ENCODE peak calls at places on chromosomes 3 and 15, in four cellular contexts. One of them, this sample, is unnamed.

GRCh38 chr3:49465269-49466034 is 4.6 kb upstream of the DAG1 start:
- DNase-seq in HCT116: no peak
- DNase-seq in H1: no peak
- DNase-seq in K562: peak
- DNase-seq in this sample: no peak

GRCh38 chr15:32828507-32829186 is 110.8 kb downstream of the GREM1 start:
- DNase-seq in HCT116: no peak
- DNase-seq in H1: no peak
- DNase-seq in K562: no peak
- DNase-seq in this sample: no peak

GRCh38 chr3:143001034-143001368 is 369 bp upstream of the U2SURP start:
- DNase-seq in HCT116: no peak
- DNase-seq in H1: no peak
- DNase-seq in K562: no peak
- DNase-seq in this sample: no peak

GRCh38 chr3:116618138-116618537 is 91.4 kb upstream of the TUSC7 start:
- DNase-seq in HCT116: no peak
- DNase-seq in H1: no peak
- DNase-seq in K562: no peak
- DNase-seq in this sample: no peak

GRCh38 chr3:135752851-135753250 is 212.7 kb upstream of the PPP2R3A start:
- DNase-seq in HCT116: no peak
- DNase-seq in H1: no peak
- DNase-seq in K562: no peak
- DNase-seq in this sample: no peak

GRCh38 chr15:80106051-80106450 is 46.6 kb downstream of the ZFAND6 start:
- DNase-seq in HCT116: no peak
- DNase-seq in H1: no peak
- DNase-seq in K562: no peak
- DNase-seq in this sample: no peak

GRCh38 chr3:177770821-177771220 is 573.5 kb upstream of the TBL1XR1 start:
- DNase-seq in HCT116: no peak
- DNase-seq in H1: no peak
- DNase-seq in K562: no peak
- DNase-seq in this sample: no peak

GRCh38 chr3:157447026-157447694 is 10.5 kb downstream of the PTX3 start:
- DNase-seq in HCT116: peak
- DNase-seq in H1: no peak
- DNase-seq in K562: no peak
- DNase-seq in this sample: no peak

GRCh38 chr15:78425643-78426042 is 12.4 kb upstream of the IREB2 start:
- DNase-seq in HCT116: no peak
- DNase-seq in H1: no peak
- DNase-seq in K562: no peak
- DNase-seq in this sample: no peak

GRCh38 chr3:933311-933710 is 159.5 kb upstream of the CNTN6 start:
- DNase-seq in HCT116: no peak
- DNase-seq in H1: no peak
- DNase-seq in K562: no peak
- DNase-seq in this sample: no peak

GRCh38 chr3:193788189-193788946 is 195.4 kb downstream of the OPA1 start:
- DNase-seq in HCT116: peak
- DNase-seq in H1: peak
- DNase-seq in K562: peak
- DNase-seq in this sample: peak

GRCh38 chr3:165753560-165753959 is 83.7 kb downstream of the BCHE start:
- DNase-seq in HCT116: no peak
- DNase-seq in H1: no peak
- DNase-seq in K562: no peak
- DNase-seq in this sample: no peak

GRCh38 chr15:93146196-93146595 is 57.2 kb upstream of the RGMA start:
- DNase-seq in HCT116: no peak
- DNase-seq in H1: no peak
- DNase-seq in K562: no peak
- DNase-seq in this sample: no peak

GRCh38 chr3:138051946-138052802 is 42.2 kb downstream of the CLDN18 start:
- DNase-seq in HCT116: peak
- DNase-seq in H1: no peak
- DNase-seq in K562: peak
- DNase-seq in this sample: no peak

GRCh38 chr3:14265246-14265962 is 86.8 kb downstream of the LSM3 start:
- DNase-seq in HCT116: no peak
- DNase-seq in H1: no peak
- DNase-seq in K562: peak
- DNase-seq in this sample: no peak

GRCh38 chr15:101258238-101259144 is 6.6 kb upstream of the CHSY1 start:
- DNase-seq in HCT116: peak
- DNase-seq in H1: peak
- DNase-seq in K562: peak
- DNase-seq in this sample: peak

GRCh38 chr3:64815195-64815627 is 127.4 kb upstream of the ADAMTS9 start:
- DNase-seq in HCT116: no peak
- DNase-seq in H1: no peak
- DNase-seq in K562: no peak
- DNase-seq in this sample: no peak

GRCh38 chr15:91939432-91939831 is 85.9 kb downstream of the SLCO3A1 start:
- DNase-seq in HCT116: no peak
- DNase-seq in H1: no peak
- DNase-seq in K562: no peak
- DNase-seq in this sample: no peak

GRCh38 chr3:174035317-174035886 is 637.9 kb downstream of the NLGN1 start:
- DNase-seq in HCT116: no peak
- DNase-seq in H1: no peak
- DNase-seq in K562: no peak
- DNase-seq in this sample: no peak

GRCh38 chr15:99385865-99386264 is 134.6 kb downstream of the LRRC28 start:
- DNase-seq in HCT116: no peak
- DNase-seq in H1: no peak
- DNase-seq in K562: peak
- DNase-seq in this sample: no peak

GRCh38 chr15:55221090-55222011 is 24.6 kb upstream of the RSL24D1 start:
- DNase-seq in HCT116: no peak
- DNase-seq in H1: no peak
- DNase-seq in K562: no peak
- DNase-seq in this sample: peak

GRCh38 chr15:68695061-68695595 is 116.3 kb downstream of the CORO2B start:
- DNase-seq in HCT116: no peak
- DNase-seq in H1: no peak
- DNase-seq in K562: no peak
- DNase-seq in this sample: no peak

GRCh38 chr3:124993462-124993861 is 58.9 kb upstream of the MUC13 start:
- DNase-seq in HCT116: no peak
- DNase-seq in H1: no peak
- DNase-seq in K562: no peak
- DNase-seq in this sample: no peak

GRCh38 chr15:36390491-36390890 is 188.9 kb upstream of the CDIN1 start:
- DNase-seq in HCT116: no peak
- DNase-seq in H1: no peak
- DNase-seq in K562: no peak
- DNase-seq in this sample: no peak

GRCh38 chr3:79651536-79652065 is 116.2 kb downstream of the ROBO1 start:
- DNase-seq in HCT116: no peak
- DNase-seq in H1: no peak
- DNase-seq in K562: no peak
- DNase-seq in this sample: no peak

GRCh38 chr3:11467875-11468274 is 175.8 kb downstream of the VGLL4 start:
- DNase-seq in HCT116: no peak
- DNase-seq in H1: no peak
- DNase-seq in K562: no peak
- DNase-seq in this sample: no peak

GRCh38 chr15:59553879-59554735 is 57.5 kb upstream of the GCNT3 start:
- DNase-seq in HCT116: no peak
- DNase-seq in H1: no peak
- DNase-seq in K562: no peak
- DNase-seq in this sample: no peak

GRCh38 chr3:178419078-178419477 is 117.2 kb upstream of the KCNMB2 start:
- DNase-seq in HCT116: no peak
- DNase-seq in H1: no peak
- DNase-seq in K562: no peak
- DNase-seq in this sample: no peak

GRCh38 chr15:58427987-58428386 is 3.8 kb upstream of the LIPC start:
- DNase-seq in HCT116: no peak
- DNase-seq in H1: no peak
- DNase-seq in K562: no peak
- DNase-seq in this sample: no peak

GRCh38 chr3:177714945-177715344 is 517.7 kb upstream of the TBL1XR1 start:
- DNase-seq in HCT116: no peak
- DNase-seq in H1: no peak
- DNase-seq in K562: no peak
- DNase-seq in this sample: no peak

GRCh38 chr3:184360834-184361531 is 422 bp downstream of the CLCN2 start:
- DNase-seq in HCT116: no peak
- DNase-seq in H1: no peak
- DNase-seq in K562: no peak
- DNase-seq in this sample: no peak

GRCh38 chr3:184360070-184360833 is 1.2 kb downstream of the CLCN2 start:
- DNase-seq in HCT116: no peak
- DNase-seq in H1: no peak
- DNase-seq in K562: no peak
- DNase-seq in this sample: no peak

GRCh38 chr3:184361932-184362667 is 590 bp downstream of the POLR2H start:
- DNase-seq in HCT116: peak
- DNase-seq in H1: peak
- DNase-seq in K562: peak
- DNase-seq in this sample: no peak

GRCh38 chr3:184362668-184363540 is 1.4 kb downstream of the POLR2H start:
- DNase-seq in HCT116: peak
- DNase-seq in H1: peak
- DNase-seq in K562: peak
- DNase-seq in this sample: peak

GRCh38 chr3:184361532-184361931 is at the start of the genes CLCN2 and POLR2H:
- DNase-seq in HCT116: no peak
- DNase-seq in H1: peak
- DNase-seq in K562: peak
- DNase-seq in this sample: no peak
- TF ChIP-seq EGR1 in HCT116: no peak
- TF ChIP-seq EGR1 in H1: peak
- TF ChIP-seq EGR1 in K562: no peak
- TF ChIP-seq EGR1 in this sample: no peak

GRCh38 chr3:103494512-103494911 is 1059.7 kb downstream of the ZPLD1 start:
- DNase-seq in HCT116: no peak
- DNase-seq in H1: no peak
- DNase-seq in K562: no peak
- DNase-seq in this sample: no peak

GRCh38 chr3:103495186-103495585 is 1060.4 kb downstream of the ZPLD1 start:
- DNase-seq in HCT116: no peak
- DNase-seq in H1: no peak
- DNase-seq in K562: no peak
- DNase-seq in this sample: no peak

GRCh38 chr3:103499967-103500366 is 1065.2 kb downstream of the ZPLD1 start:
- DNase-seq in HCT116: no peak
- DNase-seq in H1: no peak
- DNase-seq in K562: no peak
- DNase-seq in this sample: no peak

DNA sequence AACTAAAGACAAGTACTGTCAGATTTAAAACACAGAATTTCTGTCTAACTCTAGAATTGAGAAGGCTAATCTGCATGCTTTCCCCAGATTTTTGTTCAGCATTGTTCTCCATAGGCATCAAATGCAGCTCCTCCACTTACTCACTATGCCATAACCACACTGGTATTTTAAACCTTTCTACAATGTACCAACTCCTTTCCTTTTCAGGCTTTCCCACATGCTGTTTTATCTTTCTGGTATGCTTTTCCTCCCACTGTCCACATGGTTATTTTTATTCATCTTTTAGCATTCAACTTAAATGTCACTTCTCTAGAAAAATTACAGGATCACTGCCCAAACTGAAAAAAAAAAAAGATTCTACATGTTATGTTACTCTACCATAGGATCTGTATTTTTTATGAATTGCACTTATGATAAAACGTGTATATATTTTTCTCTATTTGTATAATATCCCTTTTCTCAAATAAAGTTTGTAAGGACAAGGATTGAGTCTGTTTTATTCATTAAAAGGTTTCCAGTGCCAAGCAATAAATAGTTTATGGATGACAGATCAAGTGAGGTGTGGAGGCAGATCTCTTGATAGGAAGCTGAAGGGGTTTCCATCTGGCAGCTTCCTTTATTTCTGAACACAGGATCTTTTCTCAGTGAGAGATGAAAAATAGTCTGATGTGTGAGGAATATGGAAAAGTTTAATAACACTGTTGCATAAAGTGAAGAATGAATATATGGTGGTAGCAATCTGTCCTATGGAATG is 1064.5 kb downstream of the ZPLD1 start:
- DNase-seq in HCT116: no peak
- DNase-seq in H1: no peak
- DNase-seq in K562: no peak
- DNase-seq in this sample: no peak
- TF ChIP-seq EGR1 in HCT116: no peak
- TF ChIP-seq EGR1 in H1: no peak
- TF ChIP-seq EGR1 in K562: no peak
- TF ChIP-seq EGR1 in this sample: no peak

DNA sequence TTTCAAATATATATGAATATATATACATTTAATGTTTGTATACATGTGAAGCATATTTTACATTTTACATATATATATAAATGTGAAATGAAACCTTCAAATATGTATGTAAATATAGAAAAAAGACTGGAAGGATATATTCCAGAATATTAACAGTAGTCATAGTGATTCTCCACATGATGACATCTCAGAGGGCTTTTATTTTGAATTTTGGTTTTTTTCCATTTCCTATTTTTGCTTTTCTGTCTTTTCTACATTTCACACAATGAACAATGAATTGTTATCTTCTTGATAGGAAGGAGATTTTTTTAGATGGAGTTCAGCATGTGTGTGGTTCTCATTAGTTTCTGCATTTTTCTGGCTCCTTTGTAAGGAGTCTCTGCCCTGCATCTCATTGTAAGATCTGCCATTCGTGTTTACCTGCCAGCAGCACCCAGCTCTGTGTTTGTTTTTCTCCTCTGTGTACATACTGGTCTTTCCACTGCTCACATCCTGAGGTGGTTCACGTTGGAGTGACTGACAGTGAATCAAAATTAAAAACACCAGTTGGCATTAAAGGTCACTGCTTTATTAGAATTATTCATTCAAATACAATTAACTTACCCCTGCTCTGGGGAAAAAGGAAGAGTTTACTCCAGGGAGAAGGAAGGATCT is 425.3 kb upstream of the MDFIC2 start:
- DNase-seq in HCT116: no peak
- DNase-seq in H1: no peak
- DNase-seq in K562: no peak
- DNase-seq in this sample: no peak
- TF ChIP-seq EGR1 in HCT116: no peak
- TF ChIP-seq EGR1 in H1: no peak
- TF ChIP-seq EGR1 in K562: no peak
- TF ChIP-seq EGR1 in this sample: no peak

DNA sequence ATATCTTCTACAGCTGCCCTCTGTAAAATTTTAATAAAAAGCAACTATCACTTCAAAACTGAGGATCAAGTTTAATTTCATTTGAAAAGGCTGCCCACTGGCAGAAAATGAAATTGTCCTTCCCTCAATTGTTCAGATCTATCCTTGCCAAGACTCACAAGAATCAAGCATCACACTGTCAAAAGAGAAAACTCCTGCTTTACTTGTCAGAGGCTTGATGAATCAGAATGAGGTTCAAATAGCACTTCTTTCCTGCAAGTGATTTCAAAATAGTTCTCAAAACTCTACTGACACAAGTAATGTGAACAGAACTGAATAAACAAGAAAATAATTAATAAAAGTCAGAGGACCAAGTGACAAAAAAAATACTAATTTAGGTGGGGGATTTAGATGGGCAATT is 70.6 kb downstream of the GOLIM4 start:
- DNase-seq in HCT116: no peak
- DNase-seq in H1: no peak
- DNase-seq in K562: no peak
- DNase-seq in this sample: no peak
- TF ChIP-seq EGR1 in HCT116: no peak
- TF ChIP-seq EGR1 in H1: no peak
- TF ChIP-seq EGR1 in K562: no peak
- TF ChIP-seq EGR1 in this sample: no peak

This sample was measured in GM12878.